ENCODE peak calls at places on chromosomes 2 and 18, in ten cellular contexts. D is fibroblast of villous mesenchyme; J is AG09309; I is IMR-90; K is kidney epithelial cell; O is T-cell; Q is gastrocnemius medialis; G is GM04504; V is left lung; X is activated T-cell treated with anti-CD3 and anti-CD28 coated beads, Interleukin-2, amount 50 U/mL, for 72 hours. B is an unnamed sample.

GRCh38 chr2:8590940-8591339 is 90.9 kb upstream of the ID2 start:
- DNase-seq in D (no peak), J (no peak), I (no peak), K (no peak), O (no peak), Q (no peak), G (no peak), V (no peak), X (no peak), B (no peak)

GRCh38 chr18:396571-396970 is 103.9 kb downstream of the COLEC12 start:
- DNase-seq in D (no peak), J (no peak), I (no peak), K (no peak), O (no peak), Q (no peak), G (no peak), V (no peak), X (no peak), B (no peak)

GRCh38 chr18:6328624-6329016 is 86.1 kb downstream of the L3MBTL4 start:
- DNase-seq in D (no peak), J (no peak), I (no peak), K (no peak), O (no peak), Q (no peak), G (no peak), V (no peak), X (no peak), B (no peak)

GRCh38 chr2:12217206-12217605 is 470.8 kb downstream of the LPIN1 start:
- DNase-seq in D (no peak), J (no peak), I (no peak), K (no peak), O (no peak), Q (no peak), G (no peak), V (no peak), X (no peak), B (no peak)

GRCh38 chr18:37465922-37466321 is 99.7 kb downstream of the CELF4 start:
- DNase-seq in D (no peak), J (no peak), I (no peak), K (no peak), O (no peak), Q (no peak), G (no peak), V (no peak), X (no peak), B (peak)

GRCh38 chr2:35501076-35501475 is 854.5 kb upstream of the CRIM1 start:
- DNase-seq in D (no peak), J (no peak), I (no peak), K (no peak), O (no peak), Q (no peak), G (no peak), V (no peak), X (no peak), B (no peak)

GRCh38 chr2:230323385-230324106 is 3.4 kb upstream of the SP140L start:
- DNase-seq in D (no peak), J (no peak), I (no peak), K (no peak), O (no peak), Q (no peak), G (no peak), V (no peak), X (no peak), B (no peak)

GRCh38 chr2:38613126-38613848 is 10.6 kb upstream of the HNRNPLL start:
- DNase-seq in D (peak), J (no peak), I (peak), K (no peak), O (no peak), Q (no peak), G (no peak), V (no peak), X (no peak), B (no peak)

GRCh38 chr2:43312751-43313641 is 86.6 kb upstream of the ZFP36L2 start:
- DNase-seq in D (peak), J (peak), I (peak), K (no peak), O (no peak), Q (no peak), G (peak), V (no peak), X (no peak), B (peak)

GRCh38 chr18:60684843-60685513 is 312.4 kb upstream of the MC4R start:
- DNase-seq in D (peak), J (peak), I (peak), K (no peak), O (no peak), Q (no peak), G (no peak), V (no peak), X (no peak), B (peak)

GRCh38 chr2:29130295-29130694 is 15.1 kb downstream of the CLIP4 start:
- DNase-seq in D (peak), J (peak), I (peak), K (no peak), O (no peak), Q (no peak), G (peak), V (no peak), X (peak), B (no peak)

GRCh38 chr2:241901018-241901380 is 31.5 kb downstream of the RTP5 start:
- DNase-seq in D (no peak), J (no peak), I (no peak), K (no peak), O (no peak), Q (no peak), G (no peak), V (peak), X (no peak), B (no peak)

GRCh38 chr2:228827056-228827455 is 444.0 kb downstream of the PID1 start:
- DNase-seq in D (peak), J (no peak), I (peak), K (no peak), O (no peak), Q (no peak), G (peak), V (no peak), X (no peak), B (no peak)

GRCh38 chr18:48944634-48945033 is 6.1 kb downstream of the SMAD7 start:
- DNase-seq in D (no peak), J (no peak), I (peak), K (no peak), O (no peak), Q (no peak), G (no peak), V (no peak), X (no peak), B (no peak)

GRCh38 chr2:22855761-22856184 is 529.2 kb upstream of the KLHL29 start:
- DNase-seq in D (no peak), J (no peak), I (no peak), K (no peak), O (no peak), Q (no peak), G (no peak), V (peak), X (no peak), B (peak)

GRCh38 chr2:201342923-201343322 is 14.2 kb downstream of the FLACC1 start:
- DNase-seq in D (no peak), J (no peak), I (no peak), K (no peak), O (no peak), Q (no peak), G (no peak), V (no peak), X (no peak), B (no peak)

GRCh38 chr2:173605994-173606393 is 251.3 kb downstream of the CDCA7 start:
- DNase-seq in D (no peak), J (no peak), I (no peak), K (no peak), O (no peak), Q (no peak), G (no peak), V (no peak), X (no peak), B (no peak)

GRCh38 chr2:42192010-42192373 is 22.8 kb downstream of the EML4 start:
- DNase-seq in D (no peak), J (no peak), I (no peak), K (no peak), O (no peak), Q (no peak), G (no peak), V (no peak), X (no peak), B (no peak)

GRCh38 chr18:48061781-48062570 is 131.5 kb upstream of the SMAD2 start:
- DNase-seq in D (no peak), J (no peak), I (no peak), K (no peak), O (no peak), Q (no peak), G (no peak), V (no peak), X (no peak), B (no peak)

GRCh38 chr2:88967844-88968243 is 276.4 kb downstream of the RPIA start:
- DNase-seq in D (no peak), J (no peak), I (no peak), K (no peak), O (no peak), Q (no peak), G (no peak), V (no peak), X (no peak), B (no peak)

GRCh38 chr2:98586466-98587140 is 21.7 kb downstream of the COA5 start:
- DNase-seq in D (no peak), J (no peak), I (no peak), K (no peak), O (no peak), Q (no peak), G (no peak), V (no peak), X (no peak), B (no peak)

GRCh38 chr2:127811922-127812321 is 951 bp upstream of the WDR33 start:
- DNase-seq in D (no peak), J (no peak), I (no peak), K (no peak), O (no peak), Q (no peak), G (no peak), V (no peak), X (no peak), B (no peak)

GRCh38 chr2:227106845-227107759 is 56.9 kb downstream of the COL4A4 start:
- DNase-seq in D (peak), J (peak), I (peak), K (peak), O (no peak), Q (no peak), G (peak), V (no peak), X (peak), B (peak)

GRCh38 chr2:190849774-190850173 is 30.8 kb upstream of the GLS start:
- DNase-seq in D (peak), J (no peak), I (peak), K (no peak), O (no peak), Q (no peak), G (peak), V (no peak), X (no peak), B (no peak)

GRCh38 chr2:27085670-27086089 is 892 bp upstream of the KHK start:
- DNase-seq in D (peak), J (no peak), I (peak), K (no peak), O (no peak), Q (peak), G (peak), V (peak), X (peak), B (no peak)

GRCh38 chr2:239001794-239002193 is 153.9 kb downstream of the TWIST2 start:
- DNase-seq in D (no peak), J (no peak), I (no peak), K (no peak), O (no peak), Q (no peak), G (no peak), V (no peak), X (no peak), B (no peak)

GRCh38 chr2:240159251-240159839 is 18.9 kb upstream of the OTOS start:
- DNase-seq in D (no peak), J (no peak), I (no peak), K (no peak), O (no peak), Q (no peak), G (no peak), V (peak), X (no peak), B (no peak)

GRCh38 chr2:157233506-157233905 is 24.0 kb upstream of the GALNT5 start:
- DNase-seq in D (peak), J (no peak), I (peak), K (no peak), O (no peak), Q (no peak), G (no peak), V (no peak), X (no peak), B (no peak)

GRCh38 chr2:168166902-168167510 is 80.4 kb downstream of the STK39 start:
- DNase-seq in D (peak), J (no peak), I (peak), K (peak), O (no peak), Q (no peak), G (no peak), V (no peak), X (peak), B (no peak)